ENCODE peak calls at places on chromosomes 12 and 14, in five cellular contexts. G is neuronal stem cell, P is H9, B is H1, Z is trophoblast cell. E is an unnamed sample.

GRCh38 chr14:38616959-38617358 is 361.1 kb upstream of the CLEC14A start:
- DNase-seq in Z (peak; percentile 78), P (no peak), G (no peak), B (no peak), E (no peak)

GRCh38 chr12:64912501-64912900 is 88.1 kb downstream of the TBC1D30 start:
- DNase-seq in G (no peak), B (no peak), Z (no peak), P (no peak), E (no peak)

GRCh38 chr12:57454213-57454565 is 918 bp upstream of the INHBE start:
- DNase-seq in B (no peak), Z (no peak), P (no peak), G (no peak), E (no peak)

GRCh38 chr14:40362856-40363255 is 930.6 kb upstream of the FBXO33 start:
- DNase-seq in G (peak; percentile 3), B (no peak), P (peak; percentile 32), Z (peak; percentile 47), E (no peak)

GRCh38 chr12:113853491-113853890 is 112.6 kb downstream of the RBM19 start:
- DNase-seq in B (no peak), P (no peak), Z (no peak), G (no peak), E (no peak)

GRCh38 chr12:100447405-100447804 is 26.3 kb upstream of the NR1H4 start:
- DNase-seq in Z (no peak), P (no peak), G (no peak), B (no peak), E (no peak)

GRCh38 chr12:16891673-16892072 is 285.7 kb upstream of the LMO3 start:
- DNase-seq in G (no peak), P (no peak), Z (peak; percentile 26), B (no peak), E (no peak)

GRCh38 chr12:6228535-6229223 is 28.5 kb downstream of the CD9 start:
- DNase-seq in P (no peak), G (no peak), B (no peak), Z (no peak), E (no peak)

GRCh38 chr12:24960222-24960855 is 11.4 kb upstream of the BCAT1 start:
- DNase-seq in Z (peak; percentile 68), P (peak; percentile 84), B (peak; percentile 66), G (no peak), E (peak; percentile 69)

GRCh38 chr14:72547999-72548398 is 345.9 kb downstream of the DPF3 start:
- DNase-seq in B (no peak), Z (no peak), P (no peak), G (no peak), E (no peak)

GRCh38 chr14:99982449-99983250 is 82.6 kb upstream of the EVL start:
- DNase-seq in P (peak; percentile 48), G (peak; percentile 54), B (no peak), Z (peak; percentile 78), E (peak; percentile 71)
- H2AFZ ChIP-seq in P (no peak overlapping the region), G (no peak overlapping the region), B (no peak overlapping the region), Z (no peak overlapping the region), E (no peak overlapping the region)

GRCh38 chr12:107088912-107089311 is 4.4 kb downstream of the CRY1 start:
- DNase-seq in Z (no peak), B (no peak), G (no peak), P (no peak), E (no peak)
- H2BK12ac ChIP-seq in Z (no peak overlapping the region), B (no peak overlapping the region), G (no peak overlapping the region), P (no peak overlapping the region), E (no peak overlapping the region)

DNA sequence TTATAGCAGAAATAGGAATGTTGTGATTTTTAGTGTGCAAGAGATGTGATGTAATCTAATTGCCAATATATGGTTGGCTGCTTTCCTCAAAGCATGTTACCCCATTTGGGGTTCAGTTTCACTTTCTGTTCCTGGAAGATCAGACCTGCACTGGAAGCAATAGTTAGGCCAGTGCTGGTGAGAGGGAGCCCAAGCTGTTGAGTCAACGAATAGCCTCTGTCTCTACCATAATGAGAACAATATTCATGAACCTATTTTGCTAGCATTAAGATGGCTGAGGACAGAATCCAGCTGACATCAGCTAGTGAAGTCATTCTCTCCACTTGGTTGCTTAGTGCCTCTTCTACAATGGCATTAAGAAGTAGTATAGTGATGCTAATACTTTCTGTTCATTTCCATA is 379.9 kb upstream of the DCN start:
- DNase-seq in B (no peak), P (no peak), G (no peak), Z (no peak), E (peak; percentile 21)
- H2AFZ ChIP-seq in B (peak overlapping the region; percentile 76), P (no peak overlapping the region), G (peak overlapping the region; percentile 50), Z (no peak overlapping the region), E (no peak overlapping the region)

GRCh38 chr12:71321130-71321529 is 118.5 kb upstream of the LGR5 start:
- DNase-seq in Z (no peak), G (no peak), B (no peak), P (no peak), E (no peak)

GRCh38 chr12:71312767-71313375 is 126.7 kb upstream of the LGR5 start:
- DNase-seq in B (no peak), Z (peak; percentile 89), P (no peak), G (no peak), E (no peak)

DNA sequence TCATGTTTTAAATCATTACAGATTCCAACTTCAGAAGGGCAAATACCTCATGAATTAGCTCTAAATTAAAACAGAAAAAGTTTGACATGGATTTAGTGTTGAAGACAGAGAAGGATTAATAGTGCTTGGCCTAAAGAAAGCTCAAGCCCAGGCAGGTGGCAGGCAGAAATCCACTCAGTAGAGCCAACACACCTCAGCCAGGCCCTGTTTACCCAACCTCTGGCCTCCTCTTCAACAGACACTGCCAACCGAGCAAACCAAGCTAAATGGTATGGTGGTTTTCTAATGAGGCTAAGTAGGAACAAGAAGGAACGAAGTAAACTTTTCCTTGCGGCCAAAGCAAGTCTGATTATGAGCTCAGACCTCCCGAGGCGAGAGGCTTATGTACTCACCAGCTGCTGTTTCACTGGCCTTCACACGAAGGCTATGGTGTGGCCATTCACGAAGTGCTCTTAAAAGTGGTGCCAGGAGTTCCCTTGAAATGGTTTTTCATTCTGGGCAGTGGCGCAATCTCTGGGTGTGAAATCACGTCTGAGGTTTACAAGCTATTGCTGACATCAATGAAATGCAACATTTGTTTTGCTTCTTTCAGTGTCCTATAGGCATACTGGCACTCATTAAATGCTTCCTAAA is 124.2 kb upstream of the LGR5 start:
- DNase-seq in G (no peak), P (no peak), B (no peak), Z (no peak), E (no peak)
- H2BK12ac ChIP-seq in G (no peak overlapping the region), P (no peak overlapping the region), B (no peak overlapping the region), Z (no peak overlapping the region), E (no peak overlapping the region)

GRCh38 chr14:93708800-93709199 is 79.5 kb downstream of the PRIMA1 start:
- DNase-seq in Z (no peak), P (no peak), B (no peak), G (no peak), E (no peak)
- H2AFZ ChIP-seq in Z (no peak overlapping the region), P (no peak overlapping the region), B (no peak overlapping the region), G (no peak overlapping the region), E (no peak overlapping the region)

GRCh38 chr12:53976823-53977595 is 2.3 kb upstream of the HOTAIR start:
- DNase-seq in G (no peak), P (no peak), Z (no peak), B (no peak), E (no peak)
- H2BK12ac ChIP-seq in G (no peak overlapping the region), P (no peak overlapping the region), Z (no peak overlapping the region), B (no peak overlapping the region), E (no peak overlapping the region)

DNA sequence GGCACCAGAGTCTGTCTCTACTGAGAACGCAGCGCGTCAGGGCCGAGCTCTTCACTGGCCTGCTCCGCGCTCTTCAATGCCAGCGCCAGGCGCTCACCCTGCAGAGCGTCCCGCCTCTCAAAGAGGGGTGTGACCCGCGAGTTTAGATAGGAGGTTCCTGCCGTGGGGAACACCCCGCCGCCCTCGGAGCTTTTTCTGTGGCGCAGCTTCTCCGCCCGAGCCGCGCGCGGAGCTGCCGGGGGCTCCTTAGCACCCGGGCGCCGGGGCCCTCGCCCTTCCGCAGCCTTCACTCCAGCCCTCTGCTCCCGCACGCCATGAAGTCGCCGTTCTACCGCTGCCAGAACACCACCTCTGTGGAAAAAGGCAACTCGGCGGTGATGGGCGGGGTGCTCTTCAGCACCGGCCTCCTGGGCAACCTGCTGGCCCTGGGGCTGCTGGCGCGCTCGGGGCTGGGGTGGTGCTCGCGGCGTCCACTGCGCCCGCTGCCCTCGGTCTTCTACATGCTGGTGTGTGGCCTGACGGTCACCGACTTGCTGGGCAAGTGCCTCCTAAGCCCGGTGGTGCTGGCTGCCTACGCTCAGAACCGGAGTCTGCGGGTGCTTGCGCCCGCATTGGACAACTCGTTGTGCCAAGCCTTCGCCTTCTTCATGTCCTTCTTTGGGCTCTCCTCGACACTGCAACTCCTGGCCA is at the start of gene PTGDR:
- DNase-seq in Z (no peak), P (peak; percentile 59), B (peak; percentile 80), G (peak; percentile 30), E (peak; percentile 21)
- H2AFZ ChIP-seq in Z (no peak within 1 kb of the TSS), P (peak within 1 kb of the TSS; percentile 1), B (peak within 1 kb of the TSS; percentile 86), G (peak within 1 kb of the TSS; percentile 67), E (peak within 1 kb of the TSS; percentile 6)